ENCODE peak calls at places on chromosome 5, in five cellular contexts. Q is activated naive CD8-positive, alpha-beta T cell treated with anti-CD3 and anti-CD28 coated beads, Interleukin-2, amount 50 U/mL, for 24 hours; L is T-cell; S is IMR-90; Z is Caki2. N is an unnamed sample.

GRCh38 chr5:617896-618295 is 5.8 kb downstream of the CEP72 start:
- DNase-seq in S (no peak), Z (no peak), Q (no peak), L (no peak), N (no peak)

GRCh38 chr5:75623846-75624245 is 12.6 kb downstream of the ANKDD1B start:
- DNase-seq in S (peak), Z (no peak), L (no peak), Q (no peak), N (no peak)

GRCh38 chr5:83000922-83001321 is 76.3 kb downstream of the TMEM167A start:
- DNase-seq in L (no peak), S (no peak), Z (peak), Q (no peak), N (no peak)

GRCh38 chr5:14715481-14715880 is 51.0 kb downstream of the OTULIN start:
- DNase-seq in S (peak), L (no peak), Z (no peak), Q (no peak), N (no peak)

GRCh38 chr5:668299-668995 is 24.7 kb downstream of the TPPP start:
- DNase-seq in L (no peak), Q (no peak), S (no peak), Z (no peak), N (no peak)

GRCh38 chr5:65876496-65876895 is 49.9 kb upstream of the ERBIN start:
- DNase-seq in S (no peak), L (no peak), Q (no peak), Z (no peak), N (no peak)

GRCh38 chr5:149596712-149597111 is 15.4 kb downstream of the ARHGEF37 start:
- DNase-seq in Z (no peak), S (no peak), Q (no peak), L (no peak), N (no peak)

GRCh38 chr5:4387295-4387694 is 752.8 kb upstream of the ADAMTS16 start:
- DNase-seq in Z (peak), Q (no peak), L (no peak), S (no peak), N (no peak)

GRCh38 chr5:77400645-77401044 is 91.5 kb downstream of the WDR41 start:
- DNase-seq in L (no peak), Q (no peak), S (peak), Z (no peak), N (no peak)

GRCh38 chr5:151686673-151687378 is at the start of gene SPARC:
- DNase-seq in L (no peak), Q (no peak), Z (peak), S (peak), N (no peak)

GRCh38 chr5:139157556-139157955 is 40.6 kb downstream of the SIL1 start:
- DNase-seq in S (no peak), Z (no peak), L (no peak), Q (no peak), N (no peak)